ENCODE peak calls at places on chromosomes 6 and 20, in nine cellular contexts. One of them, this sample, is unnamed. For H3K9me3, the result is how much of the 10 kb centered on the place peaks cover.

GRCh38 chr20:48092596-48093280 is 307.5 kb upstream of the SULF2 start:
- DNase-seq in BE2C: no peak
- DNase-seq in tibial artery: no peak
- DNase-seq in cardiac muscle cell: no peak
- DNase-seq in SJSA1: no peak
- DNase-seq in psoas muscle: no peak
- DNase-seq in heart right ventricle: no peak
- DNase-seq in CD8-positive, alpha-beta memory T cell: no peak
- DNase-seq in adipocyte: no peak
- DNase-seq in this sample: no peak

GRCh38 chr6:137217801-137218472 is 1.2 kb downstream of the IFNGR1 start:
- DNase-seq in SJSA1: no peak
- DNase-seq in CD8-positive, alpha-beta memory T cell: no peak
- DNase-seq in BE2C: no peak
- DNase-seq in heart right ventricle: peak
- DNase-seq in cardiac muscle cell: no peak
- DNase-seq in psoas muscle: no peak
- DNase-seq in tibial artery: no peak
- DNase-seq in adipocyte: peak
- DNase-seq in this sample: peak

GRCh38 chr6:36336779-36337194 is at the start of gene BNIP5:
- DNase-seq in psoas muscle: no peak
- DNase-seq in SJSA1: no peak
- DNase-seq in tibial artery: no peak
- DNase-seq in heart right ventricle: no peak
- DNase-seq in CD8-positive, alpha-beta memory T cell: no peak
- DNase-seq in BE2C: no peak
- DNase-seq in adipocyte: no peak
- DNase-seq in cardiac muscle cell: no peak
- DNase-seq in this sample: no peak

GRCh38 chr6:113732384-113732966 is 124.7 kb upstream of the MARCKS start:
- DNase-seq in psoas muscle: no peak
- DNase-seq in CD8-positive, alpha-beta memory T cell: no peak
- DNase-seq in heart right ventricle: peak
- DNase-seq in BE2C: peak
- DNase-seq in tibial artery: no peak
- DNase-seq in adipocyte: peak
- DNase-seq in cardiac muscle cell: peak
- DNase-seq in SJSA1: no peak
- DNase-seq in this sample: no peak

GRCh38 chr20:36085686-36086267 is 68.8 kb upstream of the EPB41L1 start:
- DNase-seq in SJSA1: peak
- DNase-seq in adipocyte: peak
- DNase-seq in tibial artery: no peak
- DNase-seq in CD8-positive, alpha-beta memory T cell: no peak
- DNase-seq in heart right ventricle: no peak
- DNase-seq in BE2C: no peak
- DNase-seq in cardiac muscle cell: no peak
- DNase-seq in psoas muscle: no peak
- DNase-seq in this sample: no peak

GRCh38 chr20:37917436-37917835 is 14.5 kb downstream of the VSTM2L start:
- DNase-seq in adipocyte: no peak
- DNase-seq in cardiac muscle cell: no peak
- DNase-seq in tibial artery: no peak
- DNase-seq in BE2C: no peak
- DNase-seq in psoas muscle: no peak
- DNase-seq in CD8-positive, alpha-beta memory T cell: no peak
- DNase-seq in heart right ventricle: no peak
- DNase-seq in SJSA1: no peak
- DNase-seq in this sample: no peak

GRCh38 chr6:139926711-139927110 is 552.3 kb upstream of the CITED2 start:
- DNase-seq in adipocyte: no peak
- DNase-seq in psoas muscle: no peak
- DNase-seq in heart right ventricle: no peak
- DNase-seq in CD8-positive, alpha-beta memory T cell: no peak
- DNase-seq in tibial artery: no peak
- DNase-seq in SJSA1: no peak
- DNase-seq in BE2C: no peak
- DNase-seq in cardiac muscle cell: no peak
- DNase-seq in this sample: no peak

GRCh38 chr20:48166082-48166835 is 381.0 kb upstream of the SULF2 start:
- DNase-seq in BE2C: no peak
- DNase-seq in SJSA1: no peak
- DNase-seq in CD8-positive, alpha-beta memory T cell: no peak
- DNase-seq in heart right ventricle: no peak
- DNase-seq in adipocyte: no peak
- DNase-seq in psoas muscle: no peak
- DNase-seq in cardiac muscle cell: no peak
- DNase-seq in tibial artery: no peak
- DNase-seq in this sample: no peak

GRCh38 chr6:154276810-154277577 is 79.6 kb downstream of the IPCEF1 start:
- DNase-seq in adipocyte: peak
- DNase-seq in CD8-positive, alpha-beta memory T cell: no peak
- DNase-seq in psoas muscle: no peak
- DNase-seq in BE2C: no peak
- DNase-seq in SJSA1: no peak
- DNase-seq in tibial artery: no peak
- DNase-seq in heart right ventricle: no peak
- DNase-seq in cardiac muscle cell: peak
- DNase-seq in this sample: no peak

GRCh38 chr6:146857180-146857959 is 258.6 kb downstream of the ADGB start:
- DNase-seq in BE2C: peak
- DNase-seq in heart right ventricle: peak
- DNase-seq in psoas muscle: peak
- DNase-seq in adipocyte: peak
- DNase-seq in cardiac muscle cell: peak
- DNase-seq in CD8-positive, alpha-beta memory T cell: peak
- DNase-seq in tibial artery: peak
- DNase-seq in SJSA1: peak
- DNase-seq in this sample: peak

GRCh38 chr6:127069659-127070279 is 48.7 kb upstream of the RSPO3 start:
- DNase-seq in CD8-positive, alpha-beta memory T cell: no peak
- DNase-seq in adipocyte: peak
- DNase-seq in BE2C: no peak
- DNase-seq in psoas muscle: no peak
- DNase-seq in heart right ventricle: no peak
- DNase-seq in tibial artery: no peak
- DNase-seq in SJSA1: no peak
- DNase-seq in cardiac muscle cell: peak
- DNase-seq in this sample: no peak

GRCh38 chr6:48990746-48991145 is 472.3 kb downstream of the MMUT start:
- DNase-seq in CD8-positive, alpha-beta memory T cell: no peak
- DNase-seq in BE2C: no peak
- DNase-seq in psoas muscle: no peak
- DNase-seq in SJSA1: no peak
- DNase-seq in heart right ventricle: no peak
- DNase-seq in adipocyte: no peak
- DNase-seq in tibial artery: no peak
- DNase-seq in cardiac muscle cell: no peak
- DNase-seq in this sample: no peak

GRCh38 chr6:42137192-42137753 is 5.1 kb downstream of the C6orf132 start:
- DNase-seq in SJSA1: no peak
- DNase-seq in tibial artery: no peak
- DNase-seq in CD8-positive, alpha-beta memory T cell: no peak
- DNase-seq in BE2C: peak
- DNase-seq in adipocyte: no peak
- DNase-seq in heart right ventricle: no peak
- DNase-seq in psoas muscle: no peak
- DNase-seq in cardiac muscle cell: no peak
- DNase-seq in this sample: no peak

GRCh38 chr6:100116409-100117194 is 122.6 kb upstream of the MCHR2 start:
- DNase-seq in tibial artery: no peak
- DNase-seq in SJSA1: peak
- DNase-seq in heart right ventricle: peak
- DNase-seq in cardiac muscle cell: peak
- DNase-seq in adipocyte: peak
- DNase-seq in psoas muscle: no peak
- DNase-seq in CD8-positive, alpha-beta memory T cell: no peak
- DNase-seq in BE2C: peak
- DNase-seq in this sample: no peak

GRCh38 chr20:35991142-35991771 is 22.9 kb downstream of the CNBD2 start:
- DNase-seq in BE2C: peak
- DNase-seq in cardiac muscle cell: peak
- DNase-seq in psoas muscle: no peak
- DNase-seq in CD8-positive, alpha-beta memory T cell: no peak
- DNase-seq in adipocyte: peak
- DNase-seq in SJSA1: no peak
- DNase-seq in tibial artery: no peak
- DNase-seq in heart right ventricle: no peak
- DNase-seq in this sample: no peak

GRCh38 chr6:36249010-36249409 is 20.9 kb upstream of the PNPLA1 start:
- DNase-seq in adipocyte: no peak
- DNase-seq in BE2C: no peak
- DNase-seq in cardiac muscle cell: no peak
- DNase-seq in tibial artery: no peak
- DNase-seq in SJSA1: no peak
- DNase-seq in heart right ventricle: no peak
- DNase-seq in CD8-positive, alpha-beta memory T cell: no peak
- DNase-seq in psoas muscle: no peak
- DNase-seq in this sample: no peak

DNA sequence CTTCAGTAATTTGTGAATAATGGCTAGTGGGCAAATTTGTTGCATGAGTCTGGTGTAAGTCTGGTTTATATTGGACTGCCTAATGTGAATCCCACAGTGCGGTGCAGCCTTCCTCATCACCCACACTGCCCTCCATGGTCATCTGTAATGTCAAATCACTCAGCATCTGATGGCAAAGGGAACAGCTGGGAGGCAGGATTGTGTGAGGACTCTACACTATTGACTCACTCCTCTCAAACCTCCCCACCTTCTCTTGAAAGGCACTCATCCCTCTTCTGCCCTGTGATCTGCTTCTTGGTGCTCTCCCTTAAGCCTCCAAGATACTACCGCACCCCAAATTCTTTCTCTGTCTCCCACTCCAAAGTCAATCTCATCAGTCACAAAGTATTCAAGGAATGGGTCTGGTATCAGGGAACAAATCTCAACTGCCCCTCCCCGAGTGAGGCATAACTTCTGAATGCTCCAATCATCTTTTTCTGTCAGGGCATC is 146.0 kb upstream of the BEND6 start:
- DNase-seq in cardiac muscle cell: peak
- DNase-seq in heart right ventricle: no peak
- DNase-seq in BE2C: peak
- DNase-seq in CD8-positive, alpha-beta memory T cell: no peak
- DNase-seq in SJSA1: no peak
- DNase-seq in psoas muscle: peak
- DNase-seq in adipocyte: peak
- DNase-seq in tibial artery: no peak
- DNase-seq in this sample: no peak
- H3K9me3 ChIP-seq in cardiac muscle cell: under half
- H3K9me3 ChIP-seq in heart right ventricle: under half
- H3K9me3 ChIP-seq in BE2C: under half
- H3K9me3 ChIP-seq in CD8-positive, alpha-beta memory T cell: under half
- H3K9me3 ChIP-seq in SJSA1: under half
- H3K9me3 ChIP-seq in psoas muscle: under half
- H3K9me3 ChIP-seq in adipocyte: under half
- H3K9me3 ChIP-seq in tibial artery: under half
- H3K9me3 ChIP-seq in this sample: under half

DNA sequence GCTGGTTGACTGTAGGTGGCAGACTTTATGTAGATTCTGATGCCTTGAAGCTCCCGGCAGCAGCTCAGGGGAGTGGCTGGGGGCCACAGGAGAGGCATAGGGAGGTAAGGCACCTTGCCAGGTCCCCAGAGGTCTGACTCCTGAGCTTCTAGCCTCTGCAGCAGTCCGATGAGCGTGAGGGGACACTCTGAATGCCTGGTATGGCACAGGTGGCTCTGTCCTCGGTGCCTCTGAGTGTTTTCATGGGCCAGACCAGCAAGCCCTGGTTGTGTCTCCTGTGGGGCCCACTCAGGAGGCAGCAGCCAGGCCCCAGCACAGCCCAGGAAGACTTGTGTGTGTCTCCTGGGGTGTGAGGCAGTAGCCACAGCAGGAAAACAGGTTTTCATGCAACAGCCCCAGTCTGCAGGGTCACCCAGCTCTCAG is 39.7 kb upstream of the IRF4 start:
- DNase-seq in adipocyte: no peak
- DNase-seq in SJSA1: no peak
- DNase-seq in heart right ventricle: no peak
- DNase-seq in psoas muscle: no peak
- DNase-seq in BE2C: no peak
- DNase-seq in tibial artery: no peak
- DNase-seq in CD8-positive, alpha-beta memory T cell: no peak
- DNase-seq in cardiac muscle cell: no peak
- DNase-seq in this sample: no peak
- H3K9me3 ChIP-seq in adipocyte: under half
- H3K9me3 ChIP-seq in SJSA1: under half
- H3K9me3 ChIP-seq in heart right ventricle: under half
- H3K9me3 ChIP-seq in psoas muscle: under half
- H3K9me3 ChIP-seq in BE2C: under half
- H3K9me3 ChIP-seq in tibial artery: under half
- H3K9me3 ChIP-seq in CD8-positive, alpha-beta memory T cell: under half
- H3K9me3 ChIP-seq in cardiac muscle cell: under half
- H3K9me3 ChIP-seq in this sample: under half

GRCh38 chr20:62487-62886 is 25.0 kb upstream of the DEFB125 start:
- DNase-seq in BE2C: no peak
- DNase-seq in CD8-positive, alpha-beta memory T cell: no peak
- DNase-seq in heart right ventricle: no peak
- DNase-seq in adipocyte: no peak
- DNase-seq in tibial artery: no peak
- DNase-seq in SJSA1: no peak
- DNase-seq in psoas muscle: no peak
- DNase-seq in cardiac muscle cell: no peak
- DNase-seq in this sample: no peak

GRCh38 chr20:61230-61629 is 26.2 kb upstream of the DEFB125 start:
- DNase-seq in SJSA1: no peak
- DNase-seq in cardiac muscle cell: no peak
- DNase-seq in tibial artery: no peak
- DNase-seq in psoas muscle: no peak
- DNase-seq in heart right ventricle: no peak
- DNase-seq in adipocyte: no peak
- DNase-seq in CD8-positive, alpha-beta memory T cell: no peak
- DNase-seq in BE2C: no peak
- DNase-seq in this sample: no peak

GRCh38 chr20:61757-62156 is 25.7 kb upstream of the DEFB125 start:
- DNase-seq in CD8-positive, alpha-beta memory T cell: no peak
- DNase-seq in heart right ventricle: no peak
- DNase-seq in cardiac muscle cell: no peak
- DNase-seq in tibial artery: no peak
- DNase-seq in SJSA1: no peak
- DNase-seq in BE2C: no peak
- DNase-seq in psoas muscle: no peak
- DNase-seq in adipocyte: no peak
- DNase-seq in this sample: no peak

GRCh38 chr20:64026-64603 is 23.4 kb upstream of the DEFB125 start:
- DNase-seq in CD8-positive, alpha-beta memory T cell: no peak
- DNase-seq in SJSA1: no peak
- DNase-seq in adipocyte: no peak
- DNase-seq in tibial artery: no peak
- DNase-seq in cardiac muscle cell: no peak
- DNase-seq in BE2C: no peak
- DNase-seq in psoas muscle: no peak
- DNase-seq in heart right ventricle: no peak
- DNase-seq in this sample: no peak

GRCh38 chr20:64766-65322 is 22.6 kb upstream of the DEFB125 start:
- DNase-seq in SJSA1: no peak
- DNase-seq in adipocyte: no peak
- DNase-seq in tibial artery: no peak
- DNase-seq in psoas muscle: no peak
- DNase-seq in cardiac muscle cell: no peak
- DNase-seq in BE2C: no peak
- DNase-seq in heart right ventricle: no peak
- DNase-seq in CD8-positive, alpha-beta memory T cell: no peak
- DNase-seq in this sample: no peak
- H3K9me3 ChIP-seq in SJSA1: under half
- H3K9me3 ChIP-seq in adipocyte: under half
- H3K9me3 ChIP-seq in tibial artery: under half
- H3K9me3 ChIP-seq in psoas muscle: under half
- H3K9me3 ChIP-seq in cardiac muscle cell: under half
- H3K9me3 ChIP-seq in BE2C: under half
- H3K9me3 ChIP-seq in heart right ventricle: under half
- H3K9me3 ChIP-seq in CD8-positive, alpha-beta memory T cell: under half
- H3K9me3 ChIP-seq in this sample: under half

GRCh38 chr6:161210857-161211256 is 63.0 kb downstream of the AGPAT4 start:
- DNase-seq in adipocyte: no peak
- DNase-seq in tibial artery: no peak
- DNase-seq in heart right ventricle: no peak
- DNase-seq in CD8-positive, alpha-beta memory T cell: no peak
- DNase-seq in SJSA1: no peak
- DNase-seq in psoas muscle: no peak
- DNase-seq in BE2C: no peak
- DNase-seq in cardiac muscle cell: no peak
- DNase-seq in this sample: no peak
- H3K9me3 ChIP-seq in adipocyte: under half
- H3K9me3 ChIP-seq in tibial artery: under half
- H3K9me3 ChIP-seq in heart right ventricle: under half
- H3K9me3 ChIP-seq in CD8-positive, alpha-beta memory T cell: under half
- H3K9me3 ChIP-seq in SJSA1: under half
- H3K9me3 ChIP-seq in psoas muscle: under half
- H3K9me3 ChIP-seq in BE2C: under half
- H3K9me3 ChIP-seq in cardiac muscle cell: under half
- H3K9me3 ChIP-seq in this sample: under half